ENCODE peak calls at places on chromosomes 16 and 17, in eight cellular contexts. One of them, this sample, is unnamed.

GRCh38 chr16:83967091-83967490 is 953 bp upstream of the NECAB2 start:
- DNase-seq in ovary: no peak
- DNase-seq in cardiac muscle cell: no peak
- DNase-seq in Karpas-422: no peak
- DNase-seq in transverse colon: no peak
- DNase-seq in neural progenitor cell: no peak
- DNase-seq in fibroblast of lung: no peak
- DNase-seq in GM23338: no peak
- DNase-seq in this sample: no peak

GRCh38 chr17:31453896-31454295 is 62.4 kb downstream of the RAB11FIP4 start:
- DNase-seq in fibroblast of lung: no peak
- DNase-seq in Karpas-422: no peak
- DNase-seq in ovary: no peak
- DNase-seq in transverse colon: no peak
- DNase-seq in cardiac muscle cell: no peak
- DNase-seq in neural progenitor cell: no peak
- DNase-seq in GM23338: no peak
- DNase-seq in this sample: no peak

GRCh38 chr16:83682858-83683235 is 124.9 kb upstream of the HSBP1 start:
- DNase-seq in cardiac muscle cell: no peak
- DNase-seq in neural progenitor cell: no peak
- DNase-seq in transverse colon: no peak
- DNase-seq in GM23338: no peak
- DNase-seq in ovary: no peak
- DNase-seq in fibroblast of lung: no peak
- DNase-seq in Karpas-422: no peak
- DNase-seq in this sample: no peak

GRCh38 chr17:50955667-50956120 is 89.5 kb upstream of the TOB1 start:
- DNase-seq in ovary: no peak
- DNase-seq in Karpas-422: no peak
- DNase-seq in GM23338: no peak
- DNase-seq in fibroblast of lung: no peak
- DNase-seq in neural progenitor cell: no peak
- DNase-seq in cardiac muscle cell: no peak
- DNase-seq in transverse colon: no peak
- DNase-seq in this sample: no peak

GRCh38 chr16:69064789-69065313 is 40.6 kb upstream of the HAS3 start:
- DNase-seq in cardiac muscle cell: peak
- DNase-seq in Karpas-422: no peak
- DNase-seq in GM23338: peak
- DNase-seq in transverse colon: no peak
- DNase-seq in neural progenitor cell: peak
- DNase-seq in ovary: no peak
- DNase-seq in fibroblast of lung: no peak
- DNase-seq in this sample: no peak

GRCh38 chr17:1398028-1398427 is 2.0 kb downstream of the YWHAE start:
- DNase-seq in cardiac muscle cell: no peak
- DNase-seq in fibroblast of lung: peak
- DNase-seq in Karpas-422: no peak
- DNase-seq in GM23338: no peak
- DNase-seq in ovary: no peak
- DNase-seq in neural progenitor cell: no peak
- DNase-seq in transverse colon: no peak
- DNase-seq in this sample: no peak

GRCh38 chr17:14508156-14508555 is 207.3 kb downstream of the HS3ST3B1 start:
- DNase-seq in GM23338: no peak
- DNase-seq in transverse colon: no peak
- DNase-seq in cardiac muscle cell: no peak
- DNase-seq in ovary: no peak
- DNase-seq in fibroblast of lung: no peak
- DNase-seq in Karpas-422: no peak
- DNase-seq in neural progenitor cell: no peak
- DNase-seq in this sample: no peak

GRCh38 chr17:42536372-42537155 is 523 bp downstream of the NAGLU start:
- DNase-seq in ovary: peak
- DNase-seq in fibroblast of lung: peak
- DNase-seq in neural progenitor cell: peak
- DNase-seq in Karpas-422: peak
- DNase-seq in cardiac muscle cell: peak
- DNase-seq in GM23338: peak
- DNase-seq in transverse colon: peak
- DNase-seq in this sample: peak

GRCh38 chr17:82320956-82321927 is 3.8 kb upstream of the CD7 start:
- DNase-seq in ovary: peak
- DNase-seq in GM23338: peak
- DNase-seq in neural progenitor cell: peak
- DNase-seq in Karpas-422: peak
- DNase-seq in cardiac muscle cell: peak
- DNase-seq in transverse colon: peak
- DNase-seq in fibroblast of lung: no peak
- DNase-seq in this sample: no peak

GRCh38 chr16:13333336-13333735 is 431.9 kb downstream of the SHISA9 start:
- DNase-seq in fibroblast of lung: no peak
- DNase-seq in transverse colon: no peak
- DNase-seq in Karpas-422: no peak
- DNase-seq in neural progenitor cell: no peak
- DNase-seq in GM23338: no peak
- DNase-seq in cardiac muscle cell: no peak
- DNase-seq in ovary: no peak
- DNase-seq in this sample: no peak

GRCh38 chr17:6084226-6085161 is 14.3 kb downstream of the WSCD1 start:
- DNase-seq in ovary: no peak
- DNase-seq in transverse colon: no peak
- DNase-seq in neural progenitor cell: peak
- DNase-seq in fibroblast of lung: peak
- DNase-seq in GM23338: no peak
- DNase-seq in cardiac muscle cell: no peak
- DNase-seq in Karpas-422: no peak
- DNase-seq in this sample: no peak

GRCh38 chr17:48625502-48626201 is 506 bp downstream of the HOXB9 start:
- DNase-seq in GM23338: peak
- DNase-seq in ovary: no peak
- DNase-seq in transverse colon: peak
- DNase-seq in cardiac muscle cell: no peak
- DNase-seq in Karpas-422: no peak
- DNase-seq in neural progenitor cell: peak
- DNase-seq in fibroblast of lung: no peak
- DNase-seq in this sample: no peak

GRCh38 chr17:48626470-48627241 is 498 bp upstream of the HOXB9 start:
- DNase-seq in fibroblast of lung: no peak
- DNase-seq in Karpas-422: peak
- DNase-seq in cardiac muscle cell: no peak
- DNase-seq in transverse colon: peak
- DNase-seq in GM23338: peak
- DNase-seq in neural progenitor cell: peak
- DNase-seq in ovary: no peak
- DNase-seq in this sample: no peak

GRCh38 chr17:48627625-48628510 is 1.7 kb upstream of the HOXB9 start:
- DNase-seq in GM23338: no peak
- DNase-seq in ovary: no peak
- DNase-seq in fibroblast of lung: no peak
- DNase-seq in transverse colon: peak
- DNase-seq in neural progenitor cell: no peak
- DNase-seq in Karpas-422: no peak
- DNase-seq in cardiac muscle cell: no peak
- DNase-seq in this sample: no peak

GRCh38 chr17:48626202-48626469 is at the start of gene HOXB9:
- DNase-seq in cardiac muscle cell: no peak
- DNase-seq in transverse colon: no peak
- DNase-seq in Karpas-422: no peak
- DNase-seq in neural progenitor cell: no peak
- DNase-seq in fibroblast of lung: no peak
- DNase-seq in ovary: no peak
- DNase-seq in GM23338: no peak
- DNase-seq in this sample: no peak

GRCh38 chr17:48627242-48627597 is 1.1 kb upstream of the HOXB9 start:
- DNase-seq in transverse colon: peak
- DNase-seq in neural progenitor cell: no peak
- DNase-seq in ovary: no peak
- DNase-seq in GM23338: no peak
- DNase-seq in Karpas-422: no peak
- DNase-seq in fibroblast of lung: no peak
- DNase-seq in cardiac muscle cell: no peak
- DNase-seq in this sample: no peak
- H3K4me3 ChIP-seq in transverse colon: no peak
- H3K4me3 ChIP-seq in neural progenitor cell: no peak
- H3K4me3 ChIP-seq in ovary: no peak
- H3K4me3 ChIP-seq in GM23338: peak
- H3K4me3 ChIP-seq in Karpas-422: no peak
- H3K4me3 ChIP-seq in fibroblast of lung: no peak
- H3K4me3 ChIP-seq in cardiac muscle cell: no peak
- H3K4me3 ChIP-seq in this sample: no peak

DNA sequence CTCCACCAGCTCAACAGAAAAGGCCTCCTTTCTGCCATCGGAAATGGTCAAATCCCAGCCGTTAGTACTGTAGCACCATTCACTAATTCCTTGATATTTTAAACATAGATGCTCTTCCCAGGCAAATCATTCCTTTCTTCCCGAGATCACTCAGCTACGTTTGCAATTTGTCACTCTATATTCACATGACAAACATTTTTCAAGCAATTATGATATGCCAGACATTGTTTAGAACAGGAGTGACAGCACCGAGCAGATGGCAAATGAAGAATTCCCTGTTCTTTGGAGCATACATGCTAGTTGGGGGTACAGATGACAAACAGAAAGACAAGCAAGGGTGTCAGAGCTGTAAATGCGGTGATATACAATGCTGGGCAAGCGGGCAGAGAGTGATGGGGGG is 47.1 kb upstream of the HNF1B start:
- DNase-seq in GM23338: no peak
- DNase-seq in neural progenitor cell: no peak
- DNase-seq in ovary: no peak
- DNase-seq in cardiac muscle cell: no peak
- DNase-seq in transverse colon: no peak
- DNase-seq in fibroblast of lung: no peak
- DNase-seq in Karpas-422: peak
- DNase-seq in this sample: no peak
- H3K4me3 ChIP-seq in GM23338: no peak
- H3K4me3 ChIP-seq in neural progenitor cell: no peak
- H3K4me3 ChIP-seq in ovary: no peak
- H3K4me3 ChIP-seq in cardiac muscle cell: no peak
- H3K4me3 ChIP-seq in transverse colon: no peak
- H3K4me3 ChIP-seq in fibroblast of lung: no peak
- H3K4me3 ChIP-seq in Karpas-422: no peak
- H3K4me3 ChIP-seq in this sample: no peak

GRCh38 chr16:19881783-19882182 is 2.9 kb downstream of the GPRC5B start:
- DNase-seq in ovary: no peak
- DNase-seq in neural progenitor cell: no peak
- DNase-seq in GM23338: no peak
- DNase-seq in transverse colon: no peak
- DNase-seq in fibroblast of lung: no peak
- DNase-seq in cardiac muscle cell: no peak
- DNase-seq in Karpas-422: no peak
- DNase-seq in this sample: no peak
- H3K4me3 ChIP-seq in ovary: no peak
- H3K4me3 ChIP-seq in neural progenitor cell: peak
- H3K4me3 ChIP-seq in GM23338: peak
- H3K4me3 ChIP-seq in transverse colon: no peak
- H3K4me3 ChIP-seq in fibroblast of lung: no peak
- H3K4me3 ChIP-seq in cardiac muscle cell: no peak
- H3K4me3 ChIP-seq in Karpas-422: no peak
- H3K4me3 ChIP-seq in this sample: no peak

DNA sequence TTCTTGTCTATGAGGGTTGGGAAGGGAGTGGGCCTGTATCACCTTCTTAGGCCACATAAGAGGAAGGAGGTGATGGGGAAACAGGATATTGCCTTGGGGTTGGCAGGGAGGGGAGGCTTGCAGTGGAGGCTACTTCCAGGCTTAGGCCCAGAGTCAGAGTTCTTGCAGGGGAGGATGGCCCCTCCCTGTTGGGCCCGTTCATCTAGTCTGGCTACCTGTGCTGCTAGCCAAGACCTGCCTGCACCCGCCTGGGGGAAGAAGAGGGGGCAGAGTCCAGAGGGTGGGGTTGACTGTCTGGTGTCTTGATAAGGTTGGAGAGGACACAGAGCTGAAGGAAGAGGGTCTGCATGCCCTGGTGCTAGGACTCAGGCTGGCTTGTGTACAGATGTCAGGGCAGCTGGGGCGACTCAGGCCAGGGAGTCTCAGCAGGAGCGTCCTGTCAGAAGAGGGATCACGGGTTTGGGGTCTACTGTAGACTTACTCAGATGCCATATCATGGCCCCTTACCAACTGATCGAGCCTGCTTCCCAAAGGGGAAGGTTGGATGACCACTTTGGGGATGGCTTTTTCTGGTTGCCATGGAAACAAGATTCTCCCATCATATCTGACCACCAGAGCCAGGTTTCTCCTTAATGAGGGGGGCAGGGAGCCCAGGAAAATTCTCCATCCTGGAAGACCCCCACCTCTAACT is 5.3 kb downstream of the KDM6B start:
- DNase-seq in ovary: peak
- DNase-seq in Karpas-422: peak
- DNase-seq in fibroblast of lung: no peak
- DNase-seq in cardiac muscle cell: no peak
- DNase-seq in transverse colon: peak
- DNase-seq in neural progenitor cell: no peak
- DNase-seq in GM23338: no peak
- DNase-seq in this sample: no peak
- H3K4me3 ChIP-seq in ovary: no peak
- H3K4me3 ChIP-seq in Karpas-422: peak
- H3K4me3 ChIP-seq in fibroblast of lung: peak
- H3K4me3 ChIP-seq in cardiac muscle cell: no peak
- H3K4me3 ChIP-seq in transverse colon: no peak
- H3K4me3 ChIP-seq in neural progenitor cell: peak
- H3K4me3 ChIP-seq in GM23338: no peak
- H3K4me3 ChIP-seq in this sample: peak

This sample was measured in AG04450.